ENCODE peak calls at places on chromosomes 3 and 15, in four cellular contexts. A is GM12865, Y is Caco-2, Q is kidney epithelial cell. J is an unnamed sample.

GRCh38 chr15:48370460-48370859 is 39.2 kb downstream of the DUT start:
- DNase-seq in A (no peak), Y (no peak), Q (no peak), J (no peak)

GRCh38 chr3:184952671-184953070 is 140.7 kb downstream of the VPS8 start:
- DNase-seq in Y (no peak), A (no peak), Q (no peak), J (no peak)

GRCh38 chr3:122406198-122406597 is 9.7 kb downstream of the WDR5B start:
- DNase-seq in A (peak; percentile 9), Q (no peak), Y (no peak), J (peak; percentile 18)

GRCh38 chr15:32870240-32871033 is 152.6 kb downstream of the GREM1 start:
- DNase-seq in A (peak; percentile 65), Y (no peak), Q (peak; percentile 72), J (peak; percentile 13)

GRCh38 chr3:138747229-138747628 is 87.5 kb downstream of the PIK3CB start:
- DNase-seq in A (no peak), Y (no peak), Q (no peak), J (no peak)

GRCh38 chr3:39166134-39166710 is 12.8 kb upstream of the CSRNP1 start:
- DNase-seq in Y (no peak), A (no peak), Q (no peak), J (no peak)

GRCh38 chr3:164514576-164514975 is 563.7 kb downstream of the SI start:
- DNase-seq in Y (no peak), A (no peak), Q (no peak), J (no peak)

GRCh38 chr15:71708741-71709140 is 101.6 kb upstream of the NR2E3 start:
- DNase-seq in A (no peak), Y (no peak), Q (no peak), J (no peak)

GRCh38 chr3:105538483-105538882 is 171.8 kb downstream of the ALCAM start:
- DNase-seq in Q (no peak), Y (no peak), A (no peak), J (no peak)

GRCh38 chr3:10160346-10160745 is 4.4 kb upstream of the IRAK2 start:
- DNase-seq in Q (no peak), Y (no peak), A (no peak), J (no peak)

GRCh38 chr15:41821831-41822230 is 6.1 kb upstream of the JMJD7 start:
- DNase-seq in Q (no peak), Y (no peak), A (no peak), J (no peak)

GRCh38 chr15:28902856-28903255 is 17.1 kb downstream of the APBA2 start:
- DNase-seq in Y (no peak), Q (no peak), A (no peak), J (no peak)

GRCh38 chr3:111538687-111539086 is 3.3 kb upstream of the CD96 start:
- DNase-seq in Y (no peak), A (peak; percentile 15), Q (no peak), J (no peak)

GRCh38 chr3:78154521-78155186 is 1114.8 kb downstream of the ROBO2 start:
- DNase-seq in Q (no peak), Y (no peak), A (no peak), J (no peak)

GRCh38 chr3:27324695-27325094 is 44.5 kb downstream of the NEK10 start:
- DNase-seq in A (no peak), Q (no peak), Y (no peak), J (no peak)

GRCh38 chr15:68774521-68775293 is 46.0 kb downstream of the ANP32A start:
- DNase-seq in A (no peak), Q (no peak), Y (no peak), J (no peak)

GRCh38 chr15:82172506-82172905 is 90.0 kb downstream of the EFL1 start:
- DNase-seq in A (no peak), Y (no peak), Q (no peak), J (no peak)

GRCh38 chr3:79297242-79297641 is 470.6 kb downstream of the ROBO1 start:
- DNase-seq in Q (peak; percentile 64), Y (no peak), A (no peak), J (no peak)

GRCh38 chr15:96687388-96688107 is 357.0 kb downstream of the NR2F2 start:
- DNase-seq in Q (no peak), Y (no peak), A (no peak), J (no peak)

GRCh38 chr3:42700366-42701288 is 2.0 kb downstream of the HHATL start:
- DNase-seq in Y (no peak), Q (no peak), A (no peak), J (no peak)

GRCh38 chr3:41464401-41464800 is 265.1 kb downstream of the CTNNB1 start:
- DNase-seq in A (no peak), Y (no peak), Q (no peak), J (no peak)

GRCh38 chr3:40532252-40532651 is 7.5 kb downstream of the ZNF621 start:
- DNase-seq in A (no peak), Q (no peak), Y (no peak), J (no peak)

GRCh38 chr3:194395767-194396527 is 3.1 kb downstream of the GP5 start:
- DNase-seq in Q (no peak), A (no peak), Y (no peak), J (no peak)

GRCh38 chr3:178551916-178552321 is 15.7 kb downstream of the KCNMB2 start:
- DNase-seq in Q (peak; percentile 56), Y (no peak), A (no peak), J (no peak)

GRCh38 chr3:41848745-41849574 is 112.9 kb downstream of the ULK4 start:
- DNase-seq in A (peak; percentile 26), Y (no peak), Q (no peak), J (no peak)

GRCh38 chr3:66241466-66241865 is 20.7 kb downstream of the SLC25A26 start:
- DNase-seq in A (no peak), Y (no peak), Q (no peak), J (no peak)

GRCh38 chr15:48337626-48338025 is 6.4 kb downstream of the DUT start:
- DNase-seq in A (no peak), Y (no peak), Q (no peak), J (no peak)

GRCh38 chr3:23785097-23785645 is 20.6 kb upstream of the UBE2E1 start:
- DNase-seq in Q (no peak), Y (no peak), A (no peak), J (no peak)

GRCh38 chr15:75114796-75115195 is 86.9 kb upstream of the C15orf39 start:
- DNase-seq in Y (no peak), A (no peak), Q (no peak), J (no peak)

GRCh38 chr3:159971311-159971710 is 17.3 kb upstream of the IL12A start:
- DNase-seq in A (no peak), Q (no peak), Y (no peak), J (no peak)

GRCh38 chr3:150180349-150180748 is 209.7 kb upstream of the PFN2 start:
- DNase-seq in Q (no peak), Y (no peak), A (no peak), J (no peak)

GRCh38 chr15:92655178-92655995 is at the start of gene FAM174B:
- DNase-seq in A (peak; percentile 83), Y (no peak), Q (no peak), J (peak; percentile 82)

GRCh38 chr15:66706225-66706732 is 4.2 kb downstream of the SMAD6 start:
- DNase-seq in A (no peak), Q (no peak), Y (no peak), J (peak; percentile 53)

GRCh38 chr3:127825764-127826163 is 3.4 kb upstream of the MGLL start:
- DNase-seq in A (no peak), Y (no peak), Q (no peak), J (no peak)

GRCh38 chr3:170431054-170431453 is 12.4 kb downstream of the CLDN11 start:
- DNase-seq in Q (no peak), A (no peak), Y (no peak), J (no peak)
- TF ChIP-seq CTCF in Q (no peak), A (no peak), Y (no peak), J (no peak)

DNA sequence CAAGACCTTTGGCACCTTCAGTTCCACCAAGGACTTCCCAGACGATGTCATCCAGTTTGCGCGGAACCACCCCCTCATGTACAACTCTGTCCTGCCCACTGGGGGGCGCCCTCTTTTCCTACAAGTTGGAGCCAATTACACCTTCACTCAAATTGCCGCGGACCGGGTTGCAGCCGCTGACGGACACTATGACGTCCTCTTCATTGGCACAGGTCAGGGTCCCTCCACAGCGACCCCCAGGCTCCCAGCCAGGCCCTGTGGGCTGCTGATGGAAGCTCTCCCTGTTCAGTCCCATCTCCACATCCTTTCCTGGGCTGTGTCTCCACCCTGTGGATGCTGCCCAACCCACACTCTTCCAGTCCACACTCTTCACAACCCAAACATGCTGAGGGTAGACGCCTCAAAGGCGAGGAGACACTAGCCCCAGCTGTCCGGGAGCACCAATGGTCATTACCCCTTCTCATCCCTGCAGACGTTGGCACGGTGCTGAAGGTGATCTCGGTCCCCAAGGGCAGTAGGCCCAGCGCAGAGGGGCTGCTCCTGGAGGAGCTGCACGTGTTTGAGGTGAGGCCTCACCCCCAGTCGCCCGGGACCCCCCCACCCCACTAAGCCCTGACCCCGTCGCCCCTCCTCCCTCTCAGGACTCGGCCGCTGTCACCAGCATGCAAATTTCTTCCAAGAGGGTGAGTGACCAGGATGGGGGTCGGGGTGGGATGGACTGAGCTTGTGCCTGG is 4.3 kb upstream of the LSMEM2 start:
- DNase-seq in Y (no peak), A (peak; percentile 85), Q (no peak), J (peak; percentile 81)
- TF ChIP-seq CTCF in Y (peak; percentile 74), A (peak; percentile 78), Q (peak; percentile 72), J (peak; percentile 56)

GRCh38 chr3:55242921-55243320 is 244.2 kb downstream of the WNT5A start:
- DNase-seq in Y (no peak), A (no peak), Q (no peak), J (no peak)
- TF ChIP-seq CTCF in Y (no peak), A (no peak), Q (no peak), J (no peak)

DNA sequence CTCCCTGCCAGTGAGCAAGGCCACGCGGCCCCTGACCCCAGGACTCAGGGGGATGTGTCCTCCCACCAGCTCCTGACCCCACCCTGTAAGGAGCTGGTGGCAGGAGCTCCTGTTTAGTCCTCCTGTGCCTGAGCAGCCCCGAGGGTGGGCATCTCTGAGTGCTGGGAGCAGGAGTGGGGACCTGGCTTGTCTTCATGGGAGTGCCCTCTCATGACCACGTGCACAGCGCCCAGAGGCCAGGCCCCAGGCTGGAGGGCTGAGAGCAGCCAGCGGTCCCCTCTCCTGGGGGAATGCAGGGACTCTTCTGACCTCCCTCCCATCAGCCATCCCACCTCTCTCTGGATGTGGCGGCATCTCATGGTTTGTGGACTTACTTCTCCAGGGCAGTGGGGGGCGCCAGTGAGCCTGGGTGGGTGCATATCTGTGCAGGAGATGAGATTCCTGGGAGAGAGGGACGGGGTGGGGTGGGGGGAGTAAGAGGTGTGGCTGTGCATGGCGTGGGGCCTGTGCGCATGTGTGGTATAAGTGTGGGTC is 205.6 kb downstream of the TBC1D2B start:
- DNase-seq in Y (no peak), A (no peak), Q (no peak), J (no peak)
- TF ChIP-seq CTCF in Y (no peak), A (peak; percentile 10), Q (peak; percentile 24), J (no peak)

J was measured in GM13977.